ENCODE peak calls at places on chromosomes 6 and 20, in four cellular contexts. G, U, D and Q are unnamed samples.

GRCh38 chr6:134802426-134803058 is 147.4 kb downstream of the ALDH8A1 start:
- DNase-seq in G (no peak), U (no peak), D (no peak), Q (no peak)

GRCh38 chr6:35152067-35152707 is 11.0 kb upstream of the TCP11 start:
- DNase-seq in G (peak; percentile 7), U (no peak), D (no peak), Q (no peak)

GRCh38 chr20:13338097-13338661 is 117.1 kb downstream of the ISM1 start:
- DNase-seq in G (no peak), U (no peak), D (no peak), Q (no peak)

GRCh38 chr20:52047811-52048302 is 143.7 kb downstream of the ZFP64 start:
- DNase-seq in G (no peak), U (no peak), D (no peak), Q (no peak)

GRCh38 chr6:29845405-29846006 is 17.9 kb downstream of the HLA-G start:
- DNase-seq in G (peak; percentile 84), U (peak; percentile 8), D (no peak), Q (no peak)

GRCh38 chr6:4660377-4661321 is 115.6 kb upstream of the CDYL start:
- DNase-seq in G (no peak), U (no peak), D (no peak), Q (no peak)

GRCh38 chr20:22566876-22567658 is 17.3 kb downstream of the FOXA2 start:
- DNase-seq in G (no peak), U (no peak), D (no peak), Q (no peak)

GRCh38 chr6:31420546-31420945 is 17.2 kb downstream of the MICA start:
- DNase-seq in G (no peak), U (no peak), D (no peak), Q (no peak)

GRCh38 chr6:36370638-36371037 is 16.8 kb downstream of the ETV7 start:
- DNase-seq in G (no peak), U (no peak), D (no peak), Q (no peak)

GRCh38 chr6:104118274-104118673 is 741.4 kb downstream of the HACE1 start:
- DNase-seq in G (peak; percentile 23), U (no peak), D (no peak), Q (no peak)

GRCh38 chr20:1882026-1882425 is 13.2 kb upstream of the SIRPA start:
- DNase-seq in G (no peak), U (no peak), D (no peak), Q (no peak)

GRCh38 chr6:64750910-64751309 is 956.1 kb downstream of the EYS start:
- DNase-seq in G (no peak), U (no peak), D (no peak), Q (no peak)

GRCh38 chr6:45697605-45698004 is 318.1 kb downstream of the CLIC5 start:
- DNase-seq in G (peak; percentile 35), U (no peak), D (no peak), Q (no peak)

GRCh38 chr6:160400426-160400825 is 52.2 kb downstream of the SLC22A3 start:
- DNase-seq in G (no peak), U (no peak), D (no peak), Q (no peak)

GRCh38 chr6:85015396-85015990 is 251.1 kb upstream of the TBX18 start:
- DNase-seq in G (peak; percentile 63), U (no peak), D (peak; percentile 73), Q (no peak)

GRCh38 chr20:39676857-39677351 is 714.8 kb downstream of the DHX35 start:
- DNase-seq in G (no peak), U (no peak), D (no peak), Q (no peak)

GRCh38 chr6:29005183-29005885 is at the start of gene ZNF311:
- DNase-seq in G (no peak), U (no peak), D (peak; percentile 82), Q (no peak)

GRCh38 chr6:56570434-56571359 is 72.0 kb downstream of the DST start:
- DNase-seq in G (no peak), U (no peak), D (no peak), Q (no peak)

GRCh38 chr6:40397287-40398033 is 189.7 kb downstream of the LRFN2 start:
- DNase-seq in G (no peak), U (no peak), D (no peak), Q (no peak)

GRCh38 chr6:111736005-111736607 is 130.4 kb upstream of the TRAF3IP2 start:
- DNase-seq in G (no peak), U (no peak), D (no peak), Q (no peak)

GRCh38 chr6:75893776-75894152 is 144.7 kb downstream of the MYO6 start:
- DNase-seq in G (no peak), U (no peak), D (no peak), Q (no peak)

GRCh38 chr20:15923030-15923776 is 650.0 kb downstream of the KIF16B start:
- DNase-seq in G (no peak), U (peak; percentile 54), D (no peak), Q (no peak)

GRCh38 chr20:59124326-59125029 is 39.1 kb upstream of the ZNF831 start:
- DNase-seq in G (no peak), U (no peak), D (no peak), Q (no peak)

GRCh38 chr20:63521602-63522001 is 1.0 kb downstream of the PPDPF start:
- DNase-seq in G (no peak), U (no peak), D (no peak), Q (no peak)

GRCh38 chr6:128278876-128279275 is 241.5 kb downstream of the PTPRK start:
- DNase-seq in G (no peak), U (no peak), D (no peak), Q (no peak)

GRCh38 chr6:70469965-70470364 is 56.7 kb downstream of the FAM135A start:
- DNase-seq in G (no peak), U (no peak), D (no peak), Q (no peak)

GRCh38 chr6:33967966-33968724 is 164.3 kb upstream of the MLN start:
- DNase-seq in G (peak; percentile 13), U (no peak), D (no peak), Q (no peak)

GRCh38 chr20:62321521-62321948 is 18.7 kb downstream of the ADRM1 start:
- DNase-seq in G (peak; percentile 31), U (no peak), D (no peak), Q (no peak)

GRCh38 chr20:19620471-19620870 is 137.6 kb upstream of the RIN2 start:
- DNase-seq in G (no peak), U (no peak), D (no peak), Q (no peak)

GRCh38 chr6:16723833-16724232 is 37.4 kb downstream of the ATXN1 start:
- DNase-seq in G (peak; percentile 84), U (no peak), D (no peak), Q (no peak)

GRCh38 chr6:63565058-63565726 is 7.1 kb upstream of the LOC128125822 start:
- DNase-seq in G (no peak), U (no peak), D (no peak), Q (no peak)
- TF ChIP-seq POLR2A in G (no peak), U (no peak), D (no peak), Q (no peak)

DNA sequence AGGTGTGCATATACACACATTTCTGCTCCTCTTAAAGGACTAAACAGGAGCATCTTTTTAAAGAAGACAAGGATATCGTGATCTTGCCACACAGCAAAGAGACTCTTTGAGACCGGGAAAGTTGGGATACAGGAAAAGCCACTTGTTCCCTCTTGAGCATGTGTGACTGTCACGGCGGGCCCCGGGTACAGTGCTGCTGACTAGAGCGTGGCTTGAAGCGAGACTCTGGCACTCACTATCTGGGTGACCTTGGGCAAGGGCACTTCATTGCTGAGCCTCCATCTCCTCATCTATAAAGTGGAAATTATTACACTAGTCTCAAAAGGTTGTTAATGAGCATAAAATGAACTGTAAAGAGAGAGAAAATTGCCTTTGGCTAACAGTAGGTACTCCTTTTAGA is 713.9 kb downstream of the PTPRT start:
- DNase-seq in G (no peak), U (no peak), D (no peak), Q (no peak)
- TF ChIP-seq CTCF in G (no peak), U (no peak), D (no peak), Q (no peak)

DNA sequence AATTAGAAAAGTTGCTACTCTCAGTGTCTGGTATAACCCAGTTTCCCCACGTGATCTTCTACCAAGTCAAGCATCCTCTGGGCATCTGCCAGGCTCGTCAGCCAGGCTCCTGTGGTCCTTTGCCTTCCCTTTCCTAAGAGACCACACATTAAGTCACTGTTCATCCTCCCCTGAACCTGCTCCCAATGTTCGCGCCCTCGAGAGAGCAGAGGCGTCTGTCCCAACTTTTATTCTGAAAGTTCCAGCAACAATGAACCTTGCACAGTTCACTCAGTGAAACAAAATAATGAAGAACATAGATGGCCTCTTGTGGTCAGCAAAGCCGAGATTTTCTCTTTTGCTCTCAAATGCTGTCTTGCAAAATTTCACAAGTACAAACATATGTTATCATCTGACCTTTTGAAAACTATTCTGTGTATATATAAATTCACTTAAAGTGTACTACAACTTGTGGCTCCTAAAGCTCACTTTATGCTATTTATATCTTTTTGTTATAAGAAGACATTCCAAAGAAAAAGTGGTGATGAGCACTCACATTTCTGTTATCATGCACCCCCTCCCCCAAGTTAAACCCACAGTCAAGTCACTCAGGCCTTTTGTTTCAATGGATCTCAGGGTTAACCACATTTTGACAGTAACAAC is 39.2 kb upstream of the NHSL1 start:
- DNase-seq in G (no peak), U (no peak), D (no peak), Q (no peak)
- H3K4me1 ChIP-seq in G (no peaks in the 10 kb centered on the region), U (no peaks in the 10 kb centered on the region), D (no peaks in the 10 kb centered on the region), Q (peaks cover 6% of the 10 kb centered on the region)

DNA sequence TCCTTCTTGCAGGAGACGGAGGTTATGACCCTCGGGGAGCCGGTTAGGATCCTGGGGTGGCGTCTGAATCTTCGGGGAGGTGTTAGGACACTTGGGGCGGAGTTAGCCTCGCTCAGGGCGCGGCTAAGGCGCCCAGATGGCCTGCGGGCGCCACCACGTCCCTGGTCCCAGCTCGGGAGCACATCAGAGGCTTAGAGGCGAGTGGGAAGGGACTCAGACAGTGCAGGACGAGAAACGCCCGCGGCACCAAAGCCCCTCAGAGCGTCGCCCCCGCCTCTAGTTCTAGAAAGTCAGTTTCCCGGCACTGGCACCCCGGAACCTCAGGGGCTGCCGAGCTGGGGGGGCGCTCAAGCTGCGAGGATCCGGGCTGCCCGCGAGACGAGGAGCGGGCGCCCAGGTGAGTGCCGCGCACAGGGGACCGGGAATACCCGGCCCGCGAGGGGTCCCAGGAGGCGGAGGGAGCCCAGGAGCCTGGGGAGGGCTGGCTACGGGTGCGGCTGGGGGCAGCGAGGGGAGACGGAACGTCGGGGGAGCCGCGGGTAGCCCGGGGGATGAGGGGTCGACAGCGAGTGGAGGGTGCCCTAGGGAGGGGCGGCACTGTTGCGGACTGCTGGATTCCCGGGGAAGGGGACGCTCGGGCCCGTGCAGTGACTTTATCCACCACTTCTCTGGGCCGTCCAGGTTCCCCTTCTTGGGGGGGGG is at the start of gene HCK:
- DNase-seq in G (no peak), U (no peak), D (no peak), Q (no peak)
- TF ChIP-seq POLR2A in G (no peak), U (peak; percentile 55), D (no peak), Q (no peak)

GRCh38 chr6:13574571-13575376 is at the start of gene SIRT5:
- DNase-seq in G (peak; percentile 85), U (peak; percentile 52), D (peak; percentile 86), Q (peak; percentile 26)
- TF ChIP-seq CTCF in G (no peak), U (no peak), D (no peak), Q (no peak)